ENCODE peak calls at places on chromosomes 11 and 22, in seven cellular contexts. M is kidney; U is right atrium auricular region; X is CD4-positive, alpha-beta T cell; K is cardiac muscle cell; Q is CD8-positive, alpha-beta memory T cell; J is thoracic aorta. V is an unnamed sample.

GRCh38 chr11:95498731-95499396 is 267.9 kb upstream of the SESN3 start:
- DNase-seq in M (no peak), U (no peak), X (no peak), K (no peak), Q (no peak), J (no peak), V (no peak)

GRCh38 chr11:34904421-34904950 is 11.7 kb downstream of the APIP start:
- DNase-seq in M (no peak), U (no peak), X (no peak), K (no peak), Q (no peak), J (no peak), V (no peak)

GRCh38 chr11:126647735-126648134 is 292.2 kb downstream of the ST3GAL4 start:
- DNase-seq in M (no peak), U (no peak), X (no peak), K (no peak), Q (no peak), J (no peak), V (no peak)

GRCh38 chr11:59240322-59240721 is 27.6 kb upstream of the MPEG1 start:
- DNase-seq in M (no peak), U (no peak), X (no peak), K (no peak), Q (no peak), J (no peak), V (no peak)

GRCh38 chr22:38412435-38413084 is 42.4 kb downstream of the KCNJ4 start:
- DNase-seq in M (peak), U (peak), X (no peak), K (no peak), Q (no peak), J (no peak), V (no peak)

GRCh38 chr11:69394902-69395690 is 86.4 kb upstream of the LINC01488 start:
- DNase-seq in M (peak), U (no peak), X (no peak), K (no peak), Q (peak), J (no peak), V (no peak)

GRCh38 chr11:3192511-3193372 is 25.9 kb downstream of the MRGPRG start:
- DNase-seq in M (no peak), U (no peak), X (no peak), K (no peak), Q (peak), J (no peak), V (no peak)

GRCh38 chr22:22219140-22219996 is 25.2 kb upstream of the VPREB1 start:
- DNase-seq in M (no peak), U (no peak), X (no peak), K (no peak), Q (no peak), J (no peak), V (no peak)

GRCh38 chr22:29673361-29673760 is 46.4 kb upstream of the CABP7 start:
- DNase-seq in M (no peak), U (no peak), X (no peak), K (no peak), Q (no peak), J (no peak), V (no peak)

GRCh38 chr11:1084561-1085439 is 10.1 kb downstream of the MUC2 start:
- DNase-seq in M (peak), U (no peak), X (no peak), K (no peak), Q (peak), J (no peak), V (no peak)

GRCh38 chr11:34111722-34112270 is 6.4 kb downstream of the NAT10 start:
- DNase-seq in M (no peak), U (no peak), X (no peak), K (peak), Q (no peak), J (no peak), V (no peak)

GRCh38 chr11:14148653-14149273 is 186.2 kb downstream of the SPON1 start:
- DNase-seq in M (no peak), U (no peak), X (no peak), K (peak), Q (no peak), J (no peak), V (no peak)

GRCh38 chr11:104529213-104529612 is 365.3 kb upstream of the PDGFD start:
- DNase-seq in M (no peak), U (no peak), X (no peak), K (no peak), Q (no peak), J (no peak), V (no peak)

GRCh38 chr11:61516675-61517516 is 8.3 kb downstream of the LRRC10B start:
- DNase-seq in M (no peak), U (no peak), X (peak), K (peak), Q (peak), J (no peak), V (no peak)

GRCh38 chr11:84292955-84293354 is 1006.8 kb upstream of the CCDC90B start:
- DNase-seq in M (no peak), U (no peak), X (no peak), K (no peak), Q (no peak), J (no peak), V (peak)

GRCh38 chr11:84289381-84289906 is 1003.3 kb upstream of the CCDC90B start:
- DNase-seq in M (no peak), U (no peak), X (no peak), K (no peak), Q (no peak), J (no peak), V (no peak)

GRCh38 chr11:84291996-84292395 is 1005.8 kb upstream of the CCDC90B start:
- DNase-seq in M (no peak), U (no peak), X (no peak), K (no peak), Q (no peak), J (no peak), V (no peak)

GRCh38 chr11:84295815-84296214 is 1009.6 kb upstream of the CCDC90B start:
- DNase-seq in M (no peak), U (no peak), X (no peak), K (no peak), Q (no peak), J (no peak), V (no peak)

GRCh38 chr11:84290647-84291046 is 1004.5 kb upstream of the CCDC90B start:
- DNase-seq in M (no peak), U (no peak), X (no peak), K (no peak), Q (no peak), J (no peak), V (no peak)
- H3K27ac ChIP-seq in M (no peak), U (no peak), X (no peak), K (no peak), Q (no peak), J (no peak), V (no peak)

GRCh38 chr11:73726825-73727224 is 34.0 kb downstream of the RAB6A start:
- DNase-seq in M (no peak), U (no peak), X (no peak), K (no peak), Q (no peak), J (no peak), V (no peak)
- H3K27ac ChIP-seq in M (no peak), U (no peak), X (no peak), K (no peak), Q (no peak), J (no peak), V (no peak)

GRCh38 chr11:7534030-7534378 is 20.2 kb downstream of the PPFIBP2 start:
- DNase-seq in M (no peak), U (no peak), X (no peak), K (no peak), Q (no peak), J (no peak), V (no peak)

GRCh38 chr11:7531011-7531410 is 17.2 kb downstream of the PPFIBP2 start:
- DNase-seq in M (no peak), U (no peak), X (no peak), K (no peak), Q (no peak), J (no peak), V (no peak)

GRCh38 chr11:7530013-7530412 is 16.2 kb downstream of the PPFIBP2 start:
- DNase-seq in M (no peak), U (no peak), X (no peak), K (no peak), Q (no peak), J (no peak), V (no peak)

GRCh38 chr11:7533199-7534029 is 19.6 kb downstream of the PPFIBP2 start:
- DNase-seq in M (no peak), U (no peak), X (no peak), K (no peak), Q (no peak), J (no peak), V (no peak)

GRCh38 chr11:7532395-7532794 is 18.6 kb downstream of the PPFIBP2 start:
- DNase-seq in M (no peak), U (no peak), X (no peak), K (no peak), Q (no peak), J (no peak), V (no peak)
- H3K27ac ChIP-seq in M (no peak), U (no peak), X (no peak), K (no peak), Q (no peak), J (no peak), V (no peak)

DNA sequence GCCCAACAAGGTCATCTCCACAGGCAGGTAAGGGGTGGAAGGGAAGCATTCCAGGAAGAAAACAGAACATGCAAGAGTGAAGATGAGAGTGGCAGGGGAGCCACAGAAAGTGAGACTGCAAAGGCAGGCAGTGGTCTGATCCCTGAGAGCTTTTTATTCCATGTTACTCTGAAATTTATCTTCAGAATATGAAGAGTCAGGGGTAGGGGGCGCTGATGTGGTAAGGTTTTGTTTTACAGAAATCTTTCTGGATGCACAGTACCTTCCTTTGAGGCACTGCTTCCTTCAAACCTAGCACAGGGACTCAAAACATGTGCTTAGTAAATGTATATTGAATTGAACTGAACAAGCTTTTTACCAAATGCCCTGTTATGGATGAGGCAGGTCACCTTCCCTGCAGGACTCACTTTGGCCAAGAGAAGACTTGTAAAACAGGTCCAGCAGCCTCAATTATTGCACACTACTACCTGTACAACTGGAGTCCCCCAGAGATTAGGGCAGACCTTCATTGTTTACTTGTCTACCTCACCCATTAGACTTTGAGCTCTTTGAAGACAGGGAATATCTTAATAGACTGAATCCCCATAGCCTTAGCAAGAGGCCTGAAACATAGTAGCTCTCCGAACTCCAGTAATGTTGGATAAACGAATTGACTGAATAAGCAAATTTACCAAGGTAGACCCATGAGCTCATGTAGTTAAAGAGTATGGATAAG is 2.2 kb downstream of the PAK1 start:
- DNase-seq in M (no peak), U (no peak), X (no peak), K (peak), Q (no peak), J (no peak), V (no peak)
- H3K27ac ChIP-seq in M (peak), U (no peak), X (no peak), K (no peak), Q (no peak), J (no peak), V (no peak)

DNA sequence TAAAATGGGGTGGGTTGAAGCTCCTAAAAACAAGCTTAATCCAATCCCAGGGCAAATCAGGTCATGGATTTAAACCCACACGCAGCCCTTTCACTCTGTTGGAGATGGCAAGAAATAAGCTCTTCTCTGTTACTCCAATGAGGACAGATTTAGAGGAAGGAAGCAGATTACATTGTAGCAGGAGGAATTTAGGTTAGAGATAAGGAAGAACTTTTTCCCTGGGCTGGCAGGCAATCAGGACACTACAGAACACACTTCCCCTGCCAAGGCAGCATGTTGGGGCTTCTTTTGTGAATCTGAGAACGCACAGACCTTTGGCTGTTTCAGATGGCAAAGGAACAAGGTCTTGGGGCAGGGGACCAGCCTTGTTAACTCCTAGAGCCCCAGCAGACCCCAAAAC is 46.2 kb downstream of the C11orf58 start:
- DNase-seq in M (no peak), U (no peak), X (no peak), K (no peak), Q (no peak), J (no peak), V (no peak)
- H3K27ac ChIP-seq in M (no peak), U (no peak), X (no peak), K (no peak), Q (no peak), J (no peak), V (no peak)

DNA sequence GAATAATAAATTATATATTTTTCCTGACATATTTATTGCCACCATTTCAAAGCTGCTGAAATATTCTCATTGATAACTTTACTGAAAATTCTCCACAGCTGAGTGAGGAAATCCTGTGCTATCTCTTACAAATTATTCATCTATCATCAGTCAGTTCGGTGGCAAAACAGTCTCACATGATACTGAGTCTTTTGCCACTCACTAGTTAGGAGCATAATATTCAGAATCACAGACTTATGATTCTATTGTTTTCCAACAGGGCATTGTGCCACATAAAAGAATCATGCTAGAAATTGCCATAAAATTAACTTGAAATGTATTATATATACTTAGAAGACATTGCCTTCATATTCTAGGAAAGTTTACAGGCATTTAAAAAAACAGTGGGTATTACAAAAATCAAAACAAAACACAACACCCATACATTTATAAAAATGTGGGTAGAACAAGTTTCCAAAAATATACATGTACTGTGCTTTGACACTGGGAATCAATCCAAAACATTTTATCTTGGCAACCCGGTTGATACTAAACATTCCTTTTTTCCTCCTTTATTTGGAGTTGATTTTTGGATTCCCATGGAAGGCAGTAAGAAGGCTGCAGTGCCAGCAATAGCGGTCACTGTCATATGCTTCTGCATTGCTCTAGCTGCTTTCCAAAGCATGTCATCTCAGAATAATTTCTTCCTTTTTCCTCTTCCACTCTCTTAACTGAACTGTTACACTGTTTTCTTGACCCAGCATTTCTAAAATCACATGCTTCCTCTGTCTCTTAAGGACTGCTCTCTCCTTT is 42.5 kb downstream of the ATG16L2 start:
- DNase-seq in M (no peak), U (no peak), X (no peak), K (no peak), Q (no peak), J (no peak), V (no peak)
- H3K27ac ChIP-seq in M (no peak), U (peak), X (no peak), K (no peak), Q (no peak), J (peak), V (no peak)

GRCh38 chr11:19652976-19653375 is 59.7 kb upstream of the NAV2 start:
- DNase-seq in M (no peak), U (no peak), X (no peak), K (peak), Q (no peak), J (no peak), V (no peak)
- H3K27ac ChIP-seq in M (no peak), U (no peak), X (no peak), K (no peak), Q (no peak), J (no peak), V (no peak)

GRCh38 chr11:70481625-70482528 is 83.5 kb downstream of the CTTN start:
- DNase-seq in M (peak), U (no peak), X (no peak), K (no peak), Q (peak), J (no peak), V (no peak)

GRCh38 chr11:70480711-70481110 is 82.4 kb downstream of the CTTN start:
- DNase-seq in M (peak), U (no peak), X (no peak), K (no peak), Q (no peak), J (no peak), V (no peak)

GRCh38 chr11:70483077-70483861 is 84.9 kb downstream of the CTTN start:
- DNase-seq in M (peak), U (no peak), X (no peak), K (peak), Q (no peak), J (no peak), V (no peak)

GRCh38 chr11:70483940-70484339 is 85.6 kb downstream of the CTTN start:
- DNase-seq in M (no peak), U (no peak), X (no peak), K (no peak), Q (no peak), J (no peak), V (no peak)

GRCh38 chr11:70482529-70482917 is 84.2 kb downstream of the CTTN start:
- DNase-seq in M (no peak), U (no peak), X (no peak), K (peak), Q (peak), J (no peak), V (no peak)
- H3K27ac ChIP-seq in M (no peak), U (peak), X (no peak), K (peak), Q (no peak), J (no peak), V (no peak)

DNA sequence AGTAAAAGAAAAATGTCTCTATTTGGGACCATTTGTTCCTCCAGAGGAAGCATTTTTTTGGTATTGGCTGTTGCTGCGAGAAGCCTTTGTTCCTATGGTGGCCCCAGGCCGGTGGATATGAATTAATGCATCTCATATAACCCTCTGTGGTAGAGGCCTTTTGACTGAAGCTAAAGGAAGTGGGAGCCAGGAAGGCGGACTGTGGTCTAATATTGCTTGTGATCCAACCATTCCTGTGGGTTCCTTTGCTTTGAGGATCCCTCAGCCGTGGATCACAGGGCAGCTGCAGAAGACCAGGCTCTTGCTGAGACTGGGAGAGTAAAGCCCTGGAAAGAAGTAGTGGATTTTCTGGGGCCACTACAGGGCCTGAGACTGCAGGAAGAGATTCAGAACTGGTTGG is 68.3 kb upstream of the NAV2 start:
- DNase-seq in M (no peak), U (no peak), X (no peak), K (no peak), Q (no peak), J (no peak), V (no peak)
- H3K27ac ChIP-seq in M (no peak), U (no peak), X (no peak), K (no peak), Q (no peak), J (no peak), V (no peak)

DNA sequence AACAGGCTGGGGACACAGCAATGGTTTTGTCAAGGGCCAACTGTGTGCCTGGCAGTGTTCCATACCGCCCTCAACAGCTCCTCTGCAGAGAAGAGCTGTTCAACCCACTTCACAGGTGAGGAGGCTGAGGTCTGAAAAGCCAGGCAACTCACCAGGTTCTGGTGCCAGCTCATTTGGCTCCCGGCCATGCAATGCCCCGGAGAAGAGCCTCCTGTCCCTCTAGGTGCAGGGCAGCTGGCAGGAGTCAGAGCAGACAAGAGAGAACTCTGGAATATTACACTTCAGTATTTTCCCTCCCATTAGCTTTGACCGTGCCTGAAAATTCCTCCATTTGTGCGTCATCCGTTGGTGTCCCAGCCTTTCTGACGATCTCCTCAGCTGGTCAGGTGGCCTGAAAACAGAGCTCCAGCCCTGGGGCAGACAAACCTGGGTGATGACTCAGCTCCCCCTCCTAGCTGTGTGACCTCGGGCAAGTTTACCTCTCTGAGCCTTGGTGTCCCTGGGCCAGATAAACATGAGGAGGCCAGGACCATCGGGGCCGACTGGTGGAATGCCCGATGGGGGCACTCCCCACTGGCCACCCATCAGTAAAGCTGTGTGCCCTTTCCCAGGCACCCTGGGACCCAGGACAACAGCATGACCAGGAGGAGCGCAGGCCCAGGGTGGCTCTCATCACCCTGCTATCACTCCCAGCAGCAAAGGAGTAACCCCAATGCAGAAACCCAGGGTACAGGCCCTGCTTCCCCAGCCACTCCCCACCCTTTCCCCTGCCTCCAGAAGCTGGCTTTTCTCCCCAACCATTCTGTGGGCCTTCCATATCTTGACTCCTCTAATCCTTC is 9.6 kb upstream of the C1QTNF6 start:
- DNase-seq in M (peak), U (peak), X (no peak), K (no peak), Q (peak), J (no peak), V (no peak)
- H3K27ac ChIP-seq in M (peak), U (peak), X (peak), K (peak), Q (peak), J (peak), V (peak)

V was measured in caudate nucleus.